ENCODE peak calls at places on chromosomes 11 and 22, in six cellular contexts. A, Q, X, W, E and C are unnamed samples.

GRCh38 chr11:17371614-17372013 is 16.8 kb downstream of the KCNJ11 start:
- DNase-seq in A (no peak), Q (no peak), X (no peak), W (no peak), E (no peak), C (no peak)

GRCh38 chr11:10197091-10197490 is 96.9 kb downstream of the SBF2 start:
- DNase-seq in A (no peak), Q (no peak), X (no peak), W (no peak), E (no peak), C (no peak)

GRCh38 chr11:113991718-113992458 is 17.0 kb downstream of the HTR3A start:
- DNase-seq in A (no peak), Q (no peak), X (no peak), W (no peak), E (no peak), C (no peak)

GRCh38 chr11:17412488-17413180 is 24.2 kb upstream of the KCNJ11 start:
- DNase-seq in A (no peak), Q (no peak), X (no peak), W (no peak), E (no peak), C (no peak)

GRCh38 chr11:93236741-93237675 is 39.2 kb upstream of the SLC36A4 start:
- DNase-seq in A (no peak), Q (peak), X (peak), W (peak), E (no peak), C (peak)

GRCh38 chr11:69433741-69434140 is 47.7 kb upstream of the LINC01488 start:
- DNase-seq in A (no peak), Q (no peak), X (no peak), W (no peak), E (no peak), C (no peak)

GRCh38 chr11:79393362-79394043 is 47.3 kb downstream of the TENM4 start:
- DNase-seq in A (no peak), Q (peak), X (peak), W (no peak), E (no peak), C (peak)

GRCh38 chr22:47172771-47173534 is 410.5 kb downstream of the TBC1D22A start:
- DNase-seq in A (no peak), Q (peak), X (no peak), W (no peak), E (no peak), C (peak)

GRCh38 chr11:47468598-47469214 is 19.8 kb upstream of the RAPSN start:
- DNase-seq in A (no peak), Q (no peak), X (no peak), W (no peak), E (no peak), C (no peak)

GRCh38 chr22:49934144-49934890 is 15.9 kb downstream of the CRELD2 start:
- DNase-seq in A (no peak), Q (no peak), X (no peak), W (peak), E (no peak), C (no peak)

GRCh38 chr22:39243443-39244072 is 1.2 kb downstream of the PDGFB start:
- DNase-seq in A (peak), Q (no peak), X (no peak), W (no peak), E (no peak), C (peak)

GRCh38 chr11:68689737-68690625 is 5.6 kb downstream of the GAL start:
- DNase-seq in A (no peak), Q (no peak), X (no peak), W (no peak), E (no peak), C (peak)